ENCODE peak calls at places on chromosomes 2 and 18, in four cellular contexts. One of them, this sample, is unnamed.

GRCh38 chr18:71115261-71115660 is 826.4 kb downstream of the SOCS6 start:
- DNase-seq in stimulated activated CD8-positive, alpha-beta memory T cell treated with anti-CD3 and anti-CD28 coated beads, Interleukin-15, amount 100 ng/mL, for 1 hour: no peak
- DNase-seq in activated CD4-positive, alpha-beta T cell treated with anti-CD3 and anti-CD28 coated beads, Interleukin-2, amount 50 U/mL, for 1 hour: no peak
- DNase-seq in brain microvascular endothelial cell: no peak
- DNase-seq in this sample: no peak

GRCh38 chr2:157304811-157305712 is 20.6 kb downstream of the ERMN start:
- DNase-seq in brain microvascular endothelial cell: peak; percentile 72
- DNase-seq in stimulated activated CD8-positive, alpha-beta memory T cell treated with anti-CD3 and anti-CD28 coated beads, Interleukin-15, amount 100 ng/mL, for 1 hour: no peak
- DNase-seq in activated CD4-positive, alpha-beta T cell treated with anti-CD3 and anti-CD28 coated beads, Interleukin-2, amount 50 U/mL, for 1 hour: no peak
- DNase-seq in this sample: no peak

GRCh38 chr18:35345460-35345921 is 1.3 kb upstream of the ZNF24 start:
- DNase-seq in brain microvascular endothelial cell: no peak
- DNase-seq in activated CD4-positive, alpha-beta T cell treated with anti-CD3 and anti-CD28 coated beads, Interleukin-2, amount 50 U/mL, for 1 hour: no peak
- DNase-seq in stimulated activated CD8-positive, alpha-beta memory T cell treated with anti-CD3 and anti-CD28 coated beads, Interleukin-15, amount 100 ng/mL, for 1 hour: no peak
- DNase-seq in this sample: no peak

GRCh38 chr2:239304533-239305221 is 96.1 kb downstream of the HDAC4 start:
- DNase-seq in stimulated activated CD8-positive, alpha-beta memory T cell treated with anti-CD3 and anti-CD28 coated beads, Interleukin-15, amount 100 ng/mL, for 1 hour: no peak
- DNase-seq in activated CD4-positive, alpha-beta T cell treated with anti-CD3 and anti-CD28 coated beads, Interleukin-2, amount 50 U/mL, for 1 hour: no peak
- DNase-seq in brain microvascular endothelial cell: no peak
- DNase-seq in this sample: no peak

GRCh38 chr2:183665976-183666375 is 541.7 kb downstream of the NUP35 start:
- DNase-seq in stimulated activated CD8-positive, alpha-beta memory T cell treated with anti-CD3 and anti-CD28 coated beads, Interleukin-15, amount 100 ng/mL, for 1 hour: no peak
- DNase-seq in activated CD4-positive, alpha-beta T cell treated with anti-CD3 and anti-CD28 coated beads, Interleukin-2, amount 50 U/mL, for 1 hour: no peak
- DNase-seq in brain microvascular endothelial cell: no peak
- DNase-seq in this sample: peak; percentile 9

GRCh38 chr2:144201126-144201525 is 318.8 kb downstream of the ZEB2 start:
- DNase-seq in stimulated activated CD8-positive, alpha-beta memory T cell treated with anti-CD3 and anti-CD28 coated beads, Interleukin-15, amount 100 ng/mL, for 1 hour: no peak
- DNase-seq in activated CD4-positive, alpha-beta T cell treated with anti-CD3 and anti-CD28 coated beads, Interleukin-2, amount 50 U/mL, for 1 hour: no peak
- DNase-seq in brain microvascular endothelial cell: no peak
- DNase-seq in this sample: no peak

GRCh38 chr2:170651603-170652002 is 63.5 kb upstream of the SP5 start:
- DNase-seq in activated CD4-positive, alpha-beta T cell treated with anti-CD3 and anti-CD28 coated beads, Interleukin-2, amount 50 U/mL, for 1 hour: peak; percentile 43
- DNase-seq in stimulated activated CD8-positive, alpha-beta memory T cell treated with anti-CD3 and anti-CD28 coated beads, Interleukin-15, amount 100 ng/mL, for 1 hour: peak; percentile 1
- DNase-seq in brain microvascular endothelial cell: no peak
- DNase-seq in this sample: no peak

GRCh38 chr2:58973831-58974281 is 732.7 kb upstream of the FANCL start:
- DNase-seq in activated CD4-positive, alpha-beta T cell treated with anti-CD3 and anti-CD28 coated beads, Interleukin-2, amount 50 U/mL, for 1 hour: no peak
- DNase-seq in brain microvascular endothelial cell: no peak
- DNase-seq in stimulated activated CD8-positive, alpha-beta memory T cell treated with anti-CD3 and anti-CD28 coated beads, Interleukin-15, amount 100 ng/mL, for 1 hour: no peak
- DNase-seq in this sample: no peak

GRCh38 chr2:170985407-170985806 is 56.4 kb downstream of the GORASP2 start:
- DNase-seq in brain microvascular endothelial cell: no peak
- DNase-seq in activated CD4-positive, alpha-beta T cell treated with anti-CD3 and anti-CD28 coated beads, Interleukin-2, amount 50 U/mL, for 1 hour: no peak
- DNase-seq in stimulated activated CD8-positive, alpha-beta memory T cell treated with anti-CD3 and anti-CD28 coated beads, Interleukin-15, amount 100 ng/mL, for 1 hour: no peak
- DNase-seq in this sample: no peak

This sample was measured in non-pigmented ciliary epithelial cell.